ENCODE peak calls at places on chromosomes 1 and 21, in seven cellular contexts. B, H, K, Y, I, Q and X are unnamed samples.

GRCh38 chr1:153628638-153629342 is 556 bp downstream of the S100A1 start:
- DNase-seq in Y (no peak), Q (no peak), H (no peak), I (no peak), K (no peak), B (no peak), X (no peak)

GRCh38 chr1:21702780-21703179 is 33.6 kb upstream of the RAP1GAP start:
- DNase-seq in H (no peak), Y (no peak), Q (no peak), I (no peak), K (no peak), B (no peak), X (no peak)

GRCh38 chr1:89273324-89273778 is 691 bp upstream of the GBP5 start:
- DNase-seq in H (peak; percentile 20), I (no peak), Q (no peak), Y (no peak), B (no peak), K (no peak), X (no peak)

GRCh38 chr1:18653922-18654321 is 23.3 kb downstream of the PAX7 start:
- DNase-seq in K (no peak), Y (no peak), I (no peak), Q (no peak), B (no peak), H (no peak), X (no peak)

GRCh38 chr1:100631015-100631521 is 88.5 kb upstream of the VCAM1 start:
- DNase-seq in I (no peak), B (no peak), K (no peak), Q (no peak), Y (no peak), H (peak; percentile 37), X (no peak)

GRCh38 chr1:185565314-185565713 is 168.9 kb upstream of the HMCN1 start:
- DNase-seq in Y (no peak), K (no peak), I (no peak), H (no peak), B (no peak), Q (no peak), X (no peak)

GRCh38 chr1:197841828-197842573 is 60.4 kb upstream of the C1orf53 start:
- DNase-seq in I (no peak), Q (no peak), B (no peak), Y (no peak), H (no peak), K (no peak), X (no peak)

GRCh38 chr21:26332873-26333272 is 162.3 kb upstream of the APP start:
- DNase-seq in Q (no peak), K (no peak), H (no peak), Y (no peak), I (no peak), B (no peak), X (no peak)

GRCh38 chr21:44065428-44065827 is 41.8 kb upstream of the PWP2 start:
- DNase-seq in B (no peak), I (peak; percentile 66), K (no peak), Y (peak; percentile 35), H (peak; percentile 76), Q (peak; percentile 57), X (no peak)

GRCh38 chr1:161958425-161958824 is 65.2 kb downstream of the OLFML2B start:
- DNase-seq in I (no peak), K (no peak), B (no peak), Y (no peak), H (no peak), Q (no peak), X (no peak)

GRCh38 chr1:119132179-119132578 is 8.3 kb downstream of the WARS2 start:
- DNase-seq in I (no peak), Y (no peak), K (no peak), H (no peak), B (no peak), Q (no peak), X (no peak)

GRCh38 chr1:33049381-33049780 is 12.7 kb upstream of the AK2 start:
- DNase-seq in Q (no peak), I (no peak), B (no peak), Y (peak; percentile 36), K (no peak), H (no peak), X (no peak)

GRCh38 chr1:243428617-243429342 is 172.9 kb downstream of the SDCCAG8 start:
- DNase-seq in B (no peak), K (no peak), H (peak; percentile 37), Y (no peak), Q (no peak), I (no peak), X (no peak)

GRCh38 chr21:18477059-18477458 is 73.5 kb upstream of the TMPRSS15 start:
- DNase-seq in H (no peak), B (no peak), Y (no peak), Q (no peak), I (no peak), K (peak; percentile 5), X (no peak)

GRCh38 chr1:180188103-180188506 is 33.4 kb downstream of the QSOX1 start:
- DNase-seq in I (no peak), Q (no peak), B (peak; percentile 43), K (peak; percentile 84), H (peak; percentile 44), Y (peak; percentile 7), X (no peak)

GRCh38 chr1:207027221-207027777 is 5.3 kb downstream of the C1orf116 start:
- DNase-seq in I (no peak), B (no peak), Q (no peak), Y (no peak), K (no peak), H (no peak), X (no peak)

GRCh38 chr1:214474467-214474866 is 76.9 kb downstream of the PTPN14 start:
- DNase-seq in K (peak; percentile 52), Y (no peak), B (no peak), I (no peak), Q (no peak), H (no peak), X (no peak)

GRCh38 chr1:233364695-233365539 is 37.4 kb downstream of the MAP3K21 start:
- DNase-seq in K (peak; percentile 50), B (no peak), I (no peak), Q (no peak), Y (no peak), H (no peak), X (no peak)

GRCh38 chr1:90175490-90176157 is 180.7 kb downstream of the ZNF326 start:
- DNase-seq in I (no peak), K (no peak), H (no peak), B (no peak), Q (no peak), Y (no peak), X (no peak)

GRCh38 chr1:10677508-10678364 is 118.7 kb downstream of the CASZ1 start:
- DNase-seq in I (no peak), K (no peak), Y (no peak), B (no peak), Q (no peak), H (no peak), X (no peak)

GRCh38 chr1:101017448-101017847 is 8.1 kb downstream of the DPH5 start:
- DNase-seq in Y (no peak), H (no peak), Q (no peak), K (no peak), I (no peak), B (no peak), X (no peak)

GRCh38 chr1:194570449-194570848 is 1384.0 kb upstream of the B3GALT2 start:
- DNase-seq in B (no peak), H (no peak), I (no peak), K (no peak), Q (no peak), Y (no peak), X (no peak)

GRCh38 chr1:205477759-205478247 is 22.0 kb upstream of the BLACAT1 start:
- DNase-seq in I (no peak), Y (no peak), K (no peak), Q (no peak), H (no peak), B (no peak), X (peak; percentile 57)

GRCh38 chr1:198273901-198274300 is 117.1 kb downstream of the NEK7 start:
- DNase-seq in I (no peak), K (no peak), Y (no peak), B (no peak), Q (no peak), H (no peak), X (no peak)